ENCODE peak calls at places on chromosomes 4 and X, in four cellular contexts. P, V, C and Z are unnamed samples.

GRCh38 chr4:39571504-39571903 is 44.3 kb upstream of the UGDH start:
- DNase-seq in P (no peak), V (no peak), C (no peak), Z (no peak)

GRCh38 chr4:73599182-73599581 is 21.1 kb downstream of the RASSF6 start:
- DNase-seq in P (no peak), V (no peak), C (no peak), Z (peak)

GRCh38 chr4:76950052-76950845 is 697 bp downstream of the SEPTIN11 start:
- DNase-seq in P (peak), V (no peak), C (peak), Z (peak)

GRCh38 chrX:110145854-110146253 is 142.9 kb downstream of the TMEM164 start:
- DNase-seq in P (no peak), V (peak), C (no peak), Z (peak)

GRCh38 chr4:28973591-28974350 is 1746.4 kb upstream of the PCDH7 start:
- DNase-seq in P (no peak), V (no peak), C (no peak), Z (peak)

GRCh38 chr4:1447676-1448588 is 41.7 kb upstream of the NKX1-1 start:
- DNase-seq in P (no peak), V (no peak), C (no peak), Z (no peak)

GRCh38 chrX:24728530-24728929 is 34.8 kb downstream of the POLA1 start:
- DNase-seq in P (no peak), V (no peak), C (no peak), Z (no peak)

GRCh38 chr4:174521800-174522182 is 497 bp downstream of the HPGD start:
- DNase-seq in P (no peak), V (no peak), C (no peak), Z (peak)

GRCh38 chr4:2792711-2793577 is at the start of gene SH3BP2:
- DNase-seq in P (peak), V (peak), C (peak), Z (peak)

GRCh38 chr4:150769235-150769634 is 187.3 kb downstream of the MAB21L2 start:
- DNase-seq in P (peak), V (no peak), C (no peak), Z (peak)

GRCh38 chrX:38006283-38006682 is at the start of gene SYTL5:
- DNase-seq in P (no peak), V (no peak), C (no peak), Z (peak)

GRCh38 chr4:152255437-152255836 is 280.5 kb downstream of the FBXW7 start:
- DNase-seq in P (no peak), V (no peak), C (peak), Z (no peak)

GRCh38 chr4:182560358-182560757 is 317.2 kb downstream of the TENM3 start:
- DNase-seq in P (no peak), V (peak), C (no peak), Z (peak)